ENCODE peak calls at places on chromosomes 12 and 14, in ten cellular contexts. Y is keratinocyte; J is dermis microvascular lymphatic vessel endothelial cell; W is effector memory CD8-positive, alpha-beta T cell; Q is stimulated activated CD4-positive, alpha-beta T cell treated with anti-CD3 and anti-CD28 coated beads, Interleukin-2, amount 100 ng/mL, for 4 hours; E is mesothelial cell of epicardium; P is aorta; B is HepG2; R is GDM1; I is NCI-H69. O is an unnamed sample.

GRCh38 chr14:37215345-37215744 is 17.6 kb downstream of the MIPOL1 start:
- DNase-seq in R (no peak), Y (no peak), W (no peak), E (no peak), P (no peak), B (no peak), Q (no peak), J (no peak), I (no peak), O (no peak)

GRCh38 chr12:132665149-132665491 is 22.0 kb downstream of the POLE start:
- DNase-seq in B (no peak), I (no peak), P (no peak), R (no peak), W (no peak), Y (no peak), J (no peak), E (no peak), Q (no peak), O (no peak)

GRCh38 chr12:104610513-104611235 is 153.9 kb downstream of the CHST11 start:
- DNase-seq in R (no peak), Q (no peak), W (no peak), E (no peak), J (no peak), B (no peak), P (no peak), I (no peak), Y (no peak), O (no peak)

GRCh38 chr12:51371295-51371953 is 19.8 kb downstream of the GALNT6 start:
- DNase-seq in E (peak; percentile 45), Y (peak; percentile 77), R (no peak), P (peak; percentile 83), Q (no peak), W (no peak), B (peak; percentile 84), J (peak; percentile 94), I (peak; percentile 98), O (no peak)

GRCh38 chr14:55094630-55095157 is 34.4 kb upstream of the LGALS3 start:
- DNase-seq in W (no peak), R (no peak), E (no peak), Q (no peak), J (peak; percentile 34), I (peak; percentile 40), B (no peak), Y (no peak), P (no peak), O (no peak)

GRCh38 chr14:100031506-100032281 is 33.5 kb upstream of the EVL start:
- DNase-seq in E (no peak), W (no peak), R (no peak), I (no peak), J (peak; percentile 63), Q (no peak), P (peak; percentile 59), B (no peak), Y (peak; percentile 80), O (no peak)

GRCh38 chr14:96066976-96067375 is 27.8 kb downstream of the C14orf132 start:
- DNase-seq in W (no peak), P (no peak), J (no peak), B (no peak), R (no peak), Q (no peak), I (no peak), E (peak; percentile 16), Y (no peak), O (no peak)

GRCh38 chr14:91796622-91797347 is 64.9 kb upstream of the CATSPERB start:
- DNase-seq in B (no peak), W (no peak), Q (no peak), I (no peak), E (no peak), R (no peak), J (no peak), Y (no peak), P (no peak), O (no peak)

GRCh38 chr14:59055439-59056045 is 132.9 kb upstream of the DAAM1 start:
- DNase-seq in R (peak; percentile 29), I (peak; percentile 80), P (no peak), Q (peak; percentile 16), Y (no peak), J (peak; percentile 54), B (peak; percentile 21), E (no peak), W (no peak), O (no peak)

GRCh38 chr12:130932061-130932650 is 21.6 kb upstream of the ADGRD1 start:
- DNase-seq in Q (no peak), B (no peak), Y (no peak), R (no peak), E (no peak), J (no peak), I (no peak), P (no peak), W (no peak), O (no peak)

GRCh38 chr14:100304825-100305445 is 1.3 kb downstream of the SLC25A29 start:
- DNase-seq in Y (no peak), Q (no peak), B (no peak), R (no peak), W (peak; percentile 18), E (peak; percentile 55), J (peak; percentile 57), P (peak; percentile 69), I (peak; percentile 87), O (no peak)

GRCh38 chr12:13628067-13628466 is 353.3 kb downstream of the GRIN2B start:
- DNase-seq in P (no peak), Y (no peak), W (no peak), J (no peak), Q (no peak), E (no peak), R (no peak), I (peak; percentile 0), B (no peak), O (no peak)

GRCh38 chr12:2582631-2583616 is 211.8 kb upstream of the FKBP4 start:
- DNase-seq in Y (no peak), E (peak; percentile 81), R (peak; percentile 66), W (peak; percentile 4), B (peak; percentile 22), I (peak; percentile 89), Q (no peak), J (peak; percentile 53), P (peak; percentile 76), O (peak; percentile 21)

GRCh38 chr12:108884116-108885012 is 4.5 kb downstream of the DAO start:
- DNase-seq in R (peak; percentile 62), B (peak; percentile 14), J (peak; percentile 43), P (peak; percentile 85), W (peak; percentile 56), E (no peak), Y (no peak), I (peak; percentile 67), Q (peak; percentile 36), O (peak; percentile 47)

GRCh38 chr14:93984070-93984469 is 7.7 kb upstream of the ASB2 start:
- DNase-seq in I (peak; percentile 13), J (no peak), R (no peak), P (no peak), W (no peak), Q (no peak), Y (no peak), B (no peak), E (no peak), O (no peak)